ENCODE peak calls at places on chromosomes 7 and 10, in eight cellular contexts. Y is IMR-90; M is CD4-positive, alpha-beta memory T cell; N is body of pancreas; A is spleen; W is keratinocyte; R is small intestine; O is hepatocyte. T is an unnamed sample. For H3K4me1, the result is how much of the 10 kb centered on the place peaks cover.

GRCh38 chr7:154744226-154744860 is 258.6 kb downstream of the PAXIP1 start:
- DNase-seq in Y (no peak), A (no peak), W (no peak), M (no peak), R (peak), N (peak), O (peak), T (no peak)

GRCh38 chr7:67857698-67858097 is 861.1 kb downstream of the TYW1 start:
- DNase-seq in M (no peak), O (no peak), Y (no peak), W (no peak), A (no peak), N (no peak), R (no peak), T (no peak)

GRCh38 chr10:62037166-62037831 is 135.8 kb downstream of the ARID5B start:
- DNase-seq in Y (peak), W (no peak), M (no peak), O (no peak), R (no peak), A (no peak), N (no peak), T (no peak)

GRCh38 chr10:122363311-122363710 is 11.2 kb upstream of the PLEKHA1 start:
- DNase-seq in Y (no peak), M (no peak), A (no peak), N (no peak), W (no peak), R (no peak), O (no peak), T (no peak)

GRCh38 chr10:35961501-35961900 is 319.4 kb upstream of the FZD8 start:
- DNase-seq in W (no peak), R (no peak), M (no peak), O (no peak), Y (peak), N (no peak), A (no peak), T (no peak)

GRCh38 chr10:65325913-65326312 is 1599.9 kb upstream of the LRRTM3 start:
- DNase-seq in Y (no peak), A (no peak), O (no peak), R (no peak), M (no peak), N (no peak), W (no peak), T (no peak)

GRCh38 chr10:124250506-124250905 is 157.1 kb upstream of the CHST15 start:
- DNase-seq in R (no peak), M (no peak), W (no peak), A (no peak), O (no peak), Y (no peak), N (no peak), T (no peak)

GRCh38 chr10:70558295-70558694 is 44.2 kb downstream of the PRF1 start:
- DNase-seq in N (no peak), Y (no peak), W (no peak), A (peak), R (no peak), O (no peak), M (no peak), T (no peak)

GRCh38 chr10:61547297-61547696 is 94.1 kb upstream of the TMEM26 start:
- DNase-seq in A (no peak), N (no peak), M (no peak), Y (no peak), O (no peak), R (peak), W (no peak), T (no peak)

GRCh38 chr10:4981722-4982471 is 18.7 kb downstream of the AKR1C1 start:
- DNase-seq in O (peak), M (no peak), A (no peak), N (peak), W (peak), R (peak), Y (peak), T (peak)

GRCh38 chr7:29953735-29954347 is 35.8 kb downstream of the SCRN1 start:
- DNase-seq in O (no peak), N (no peak), Y (no peak), M (no peak), R (no peak), W (no peak), A (no peak), T (no peak)

GRCh38 chr10:127012769-127013152 is 107.5 kb downstream of the DOCK1 start:
- DNase-seq in R (peak), N (peak), Y (no peak), A (no peak), O (peak), W (peak), M (no peak), T (peak)

GRCh38 chr10:131660427-131660826 is 240.4 kb upstream of the PPP2R2D start:
- DNase-seq in N (no peak), M (no peak), Y (no peak), A (no peak), R (no peak), O (no peak), W (no peak), T (no peak)

GRCh38 chr10:59894114-59894513 is 12.2 kb downstream of the CCDC6 start:
- DNase-seq in M (no peak), R (no peak), O (no peak), A (no peak), Y (peak), W (no peak), N (peak), T (no peak)

GRCh38 chr10:59898125-59898835 is 8.1 kb downstream of the CCDC6 start:
- DNase-seq in O (no peak), Y (no peak), N (no peak), R (no peak), W (no peak), M (no peak), A (no peak), T (no peak)

GRCh38 chr10:59896186-59896585 is 10.2 kb downstream of the CCDC6 start:
- DNase-seq in R (no peak), A (no peak), M (no peak), N (no peak), W (no peak), O (no peak), Y (no peak), T (no peak)

GRCh38 chr10:59892697-59893096 is 13.7 kb downstream of the CCDC6 start:
- DNase-seq in R (no peak), A (no peak), Y (no peak), M (no peak), N (no peak), W (no peak), O (no peak), T (no peak)

DNA sequence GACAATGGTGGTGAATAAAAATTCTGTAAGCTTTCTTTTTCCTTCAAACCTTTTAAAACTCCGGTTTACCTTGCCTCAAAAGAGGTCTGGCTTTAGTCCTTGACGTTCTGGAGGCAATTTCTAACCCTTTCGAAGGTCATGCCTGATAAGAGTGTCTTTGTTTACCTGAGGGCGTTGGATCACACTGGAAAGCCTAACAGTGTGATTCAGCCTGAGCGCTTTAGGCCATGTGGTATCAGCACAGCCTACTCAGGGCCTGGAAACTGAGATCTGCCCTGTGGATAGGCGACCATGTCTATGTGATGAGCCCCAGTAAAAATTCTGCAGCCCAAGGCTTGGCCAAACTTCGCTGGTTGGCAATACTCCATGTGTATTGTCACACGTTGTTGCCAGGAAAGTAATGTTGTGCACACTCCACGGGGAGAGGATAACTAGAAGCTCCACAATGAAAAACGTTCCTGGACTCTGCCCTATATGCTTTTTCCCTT is 10.7 kb downstream of the CCDC6 start:
- DNase-seq in N (peak), Y (peak), A (no peak), O (peak), R (peak), M (no peak), W (no peak), T (no peak)
- H3K4me1 ChIP-seq in N (half or more), Y (under half), A (half or more), O (half or more), R (under half), M (under half), W (under half), T (half or more)

GRCh38 chr10:110239892-110240291 is 32.5 kb downstream of the MXI1 start:
- DNase-seq in N (no peak), W (no peak), R (no peak), A (no peak), M (no peak), Y (no peak), O (no peak), T (no peak)
- H3K27ac ChIP-seq in N (no peak), W (no peak), R (no peak), A (no peak), M (no peak), Y (no peak), O (no peak), T (no peak)

DNA sequence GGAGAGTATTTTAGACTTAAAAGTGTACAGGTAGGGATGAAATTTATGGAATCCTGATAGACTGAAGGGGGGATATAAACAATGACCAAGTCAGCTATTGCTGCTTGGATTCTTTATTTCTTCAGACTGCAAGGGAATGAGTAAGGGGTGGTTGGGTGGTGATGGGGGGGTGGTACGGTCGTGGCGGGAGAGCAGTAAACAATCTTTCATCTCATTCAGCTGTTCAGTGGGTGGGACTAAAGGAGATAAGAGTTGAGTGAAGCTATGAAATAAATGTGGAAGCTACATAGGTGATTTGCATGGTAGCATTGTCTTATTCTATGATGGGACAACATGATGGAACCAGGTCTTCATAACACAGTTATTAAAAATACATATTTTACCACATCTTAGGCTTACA is 1.8 kb downstream of the SEPTIN7 start:
- DNase-seq in W (no peak), O (no peak), R (no peak), A (no peak), N (no peak), M (peak), Y (peak), T (no peak)
- H3K4me1 ChIP-seq in W (under half), O (under half), R (under half), A (half or more), N (under half), M (half or more), Y (under half), T (under half)

DNA sequence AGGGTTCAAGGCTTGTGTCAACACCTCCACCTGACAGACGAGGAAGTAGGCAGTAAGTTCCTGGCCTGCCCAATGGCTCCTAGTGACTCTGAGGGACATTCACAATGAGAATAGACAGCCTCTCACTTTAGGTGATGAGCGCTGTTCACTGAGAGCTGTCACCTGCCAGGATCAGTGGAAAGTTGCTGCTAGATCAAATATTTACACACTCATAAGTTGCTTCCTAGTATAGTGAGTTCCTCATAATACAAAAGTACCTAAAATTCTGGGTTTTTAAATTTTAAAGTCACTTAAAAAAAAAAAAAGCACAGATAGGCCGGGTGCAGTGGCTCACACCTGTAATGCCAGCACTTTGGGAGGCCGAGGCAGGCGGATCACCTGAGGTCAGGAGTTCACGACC is 320.8 kb downstream of the PRPF18 start:
- DNase-seq in Y (no peak), A (no peak), O (no peak), M (no peak), R (no peak), W (no peak), N (no peak), T (no peak)
- H3K27ac ChIP-seq in Y (no peak), A (no peak), O (no peak), M (no peak), R (no peak), W (no peak), N (no peak), T (no peak)

T was measured in right atrium auricular region.